ENCODE peak calls at places on chromosomes 4 and X, in six cellular contexts. K is PC-3, C is IMR-90, Q is left lung, M is lung, D is pancreas. Z is an unnamed sample.
A peak's percentile ranks its signal among the peaks of the same experiment; 100 is the strongest.

GRCh38 chr4:117577686-117578085 is 456.6 kb upstream of the NDST3 start:
- DNase-seq in K (peak; percentile 19), C (no peak), Q (no peak), M (no peak), D (no peak), Z (no peak)

GRCh38 chr4:73599182-73599581 is 21.1 kb downstream of the RASSF6 start:
- DNase-seq in K (peak; percentile 51), C (peak; percentile 73), Q (no peak), M (no peak), D (peak; percentile 55), Z (no peak)

GRCh38 chr4:172707622-172708021 is 461.0 kb upstream of the GALNT7 start:
- DNase-seq in K (no peak), C (no peak), Q (no peak), M (no peak), D (no peak), Z (no peak)

GRCh38 chr4:83054928-83055327 is 19.9 kb downstream of the COPS4 start:
- DNase-seq in K (peak; percentile 44), C (peak; percentile 15), Q (no peak), M (no peak), D (no peak), Z (no peak)

GRCh38 chrX:7170903-7171302 is 22.9 kb upstream of the PUDP start:
- DNase-seq in K (peak; percentile 43), C (no peak), Q (no peak), M (peak; percentile 29), D (peak; percentile 18), Z (no peak)

GRCh38 chr4:87081826-87082225 is 138.6 kb downstream of the KLHL8 start:
- DNase-seq in K (no peak), C (no peak), Q (no peak), M (no peak), D (no peak), Z (no peak)

GRCh38 chrX:18401848-18402213 is 23.6 kb upstream of the CDKL5 start:
- DNase-seq in K (no peak), C (no peak), Q (no peak), M (no peak), D (no peak), Z (no peak)

GRCh38 chr4:135694066-135694465 is 1492.5 kb upstream of the PABPC4L start:
- DNase-seq in K (no peak), C (no peak), Q (no peak), M (no peak), D (no peak), Z (no peak)

GRCh38 chr4:5619913-5620625 is 88.3 kb downstream of the EVC2 start:
- DNase-seq in K (no peak), C (no peak), Q (no peak), M (no peak), D (no peak), Z (no peak)

GRCh38 chr4:122170775-122171174 is 18.6 kb downstream of the BLTP1 start:
- DNase-seq in K (no peak), C (no peak), Q (no peak), M (no peak), D (no peak), Z (no peak)

GRCh38 chrX:23952984-23953907 is 45.4 kb downstream of the CXorf58 start:
- DNase-seq in K (no peak), C (no peak), Q (no peak), M (no peak), D (no peak), Z (no peak)

GRCh38 chr4:9943761-9944160 is 77.5 kb downstream of the SLC2A9 start:
- DNase-seq in K (no peak), C (no peak), Q (no peak), M (no peak), D (no peak), Z (no peak)

GRCh38 chr4:83371936-83372335 is 37.3 kb upstream of the HPSE start:
- DNase-seq in K (no peak), C (no peak), Q (no peak), M (no peak), D (no peak), Z (no peak)

GRCh38 chr4:24158031-24158430 is 268.2 kb upstream of the PPARGC1A start:
- DNase-seq in K (no peak), C (no peak), Q (no peak), M (no peak), D (no peak), Z (no peak)

GRCh38 chr4:3703343-3703676 is 62.9 kb upstream of the ADRA2C start:
- DNase-seq in K (no peak), C (no peak), Q (peak; percentile 10), M (no peak), D (no peak), Z (no peak)

GRCh38 chrX:101617211-101618191 is at the start of gene ARMCX6:
- DNase-seq in K (peak; percentile 58), C (peak; percentile 77), Q (peak; percentile 86), M (peak; percentile 70), D (peak; percentile 66), Z (peak; percentile 44)

GRCh38 chrX:45803383-45803921 is 602.8 kb upstream of the DIPK2B start:
- DNase-seq in K (peak; percentile 95), C (peak; percentile 94), Q (no peak), M (no peak), D (no peak), Z (no peak)

GRCh38 chr4:71566856-71567255 is 217.0 kb downstream of the GC start:
- DNase-seq in K (no peak), C (no peak), Q (no peak), M (no peak), D (no peak), Z (no peak)

GRCh38 chr4:177855543-177856197 is 413.4 kb upstream of the AGA start:
- DNase-seq in K (no peak), C (no peak), Q (no peak), M (no peak), D (no peak), Z (no peak)

GRCh38 chr4:110071466-110071865 is 126.9 kb downstream of the ELOVL6 start:
- DNase-seq in K (no peak), C (no peak), Q (no peak), M (peak; percentile 51), D (no peak), Z (no peak)

GRCh38 chr4:71216316-71216959 is 122.4 kb upstream of the SLC4A4 start:
- DNase-seq in K (no peak), C (no peak), Q (no peak), M (no peak), D (no peak), Z (no peak)

GRCh38 chrX:46796574-46797191 is 37.8 kb upstream of the SLC9A7 start:
- DNase-seq in K (peak; percentile 86), C (peak; percentile 64), Q (peak; percentile 64), M (peak; percentile 69), D (peak; percentile 79), Z (peak; percentile 62)

GRCh38 chrX:45202171-45202570 is 1.5 kb upstream of the DIPK2B start:
- DNase-seq in K (peak; percentile 68), C (no peak), Q (no peak), M (no peak), D (no peak), Z (no peak)

GRCh38 chr4:23904639-23905061 is 14.8 kb upstream of the PPARGC1A start:
- DNase-seq in K (no peak), C (no peak), Q (no peak), M (no peak), D (no peak), Z (no peak)

GRCh38 chrX:110915120-110915519 is 119.5 kb upstream of the CHRDL1 start:
- DNase-seq in K (no peak), C (peak; percentile 69), Q (no peak), M (no peak), D (no peak), Z (no peak)

GRCh38 chrX:93673869-93674271 is at the start of gene FAM133A:
- DNase-seq in K (peak; percentile 30), C (peak; percentile 4), Q (no peak), M (no peak), D (no peak), Z (no peak)

GRCh38 chrX:38138900-38139299 is 81.8 kb downstream of the SRPX start:
- DNase-seq in K (no peak), C (no peak), Q (no peak), M (no peak), D (no peak), Z (no peak)

GRCh38 chr4:147837435-147837834 is 105.5 kb downstream of the ARHGAP10 start:
- DNase-seq in K (peak; percentile 40), C (no peak), Q (no peak), M (no peak), D (no peak), Z (no peak)
- TF ChIP-seq CTCF in K (peak; percentile 14), C (no peak), Q (no peak), M (no peak), D (no peak), Z (peak; percentile 26)

DNA sequence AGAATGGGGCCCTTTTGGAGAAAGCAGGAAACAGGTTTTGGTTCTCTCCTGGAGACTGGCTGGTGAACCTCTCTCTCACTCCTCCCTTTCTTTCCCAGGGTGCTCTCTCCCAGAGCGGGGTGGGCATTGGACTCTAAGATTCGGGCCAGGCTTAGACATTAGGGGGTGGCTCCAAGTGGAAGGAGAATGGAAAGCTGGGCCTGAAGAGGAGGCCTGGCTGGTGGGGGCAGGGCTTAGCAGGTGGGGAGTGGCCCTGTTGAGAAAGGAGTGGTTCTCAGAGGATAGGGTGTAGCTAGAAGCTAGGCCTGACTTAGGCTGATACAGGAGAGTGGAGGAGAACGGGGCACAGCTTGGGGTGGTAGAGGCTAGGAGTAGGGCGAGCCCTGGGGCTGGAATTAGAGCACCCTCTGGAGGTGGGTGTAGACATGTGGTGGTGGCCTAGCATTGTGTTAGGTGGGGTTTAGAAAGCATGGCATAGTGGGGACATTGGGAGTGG is 5.7 kb downstream of the PLP2 start:
- DNase-seq in K (no peak), C (no peak), Q (no peak), M (no peak), D (peak; percentile 12), Z (no peak)
- TF ChIP-seq CTCF in K (peak; percentile 20), C (no peak), Q (no peak), M (no peak), D (no peak), Z (no peak)

GRCh38 chr4:75950416-75950815 is 9.6 kb upstream of the NAAA start:
- DNase-seq in K (no peak), C (peak; percentile 41), Q (no peak), M (no peak), D (no peak), Z (no peak)
- TF ChIP-seq CTCF in K (no peak), C (no peak), Q (no peak), M (no peak), D (no peak), Z (no peak)

GRCh38 chr4:174869334-174869733 is 40.3 kb upstream of the GLRA3 start:
- DNase-seq in K (peak; percentile 82), C (no peak), Q (no peak), M (no peak), D (no peak), Z (no peak)

GRCh38 chr4:174870311-174870710 is 41.3 kb upstream of the GLRA3 start:
- DNase-seq in K (no peak), C (no peak), Q (no peak), M (no peak), D (no peak), Z (no peak)

GRCh38 chr4:174871407-174871806 is 42.4 kb upstream of the GLRA3 start:
- DNase-seq in K (no peak), C (no peak), Q (no peak), M (no peak), D (no peak), Z (no peak)

GRCh38 chr4:174874898-174875297 is 43.3 kb upstream of the ADAM29 start:
- DNase-seq in K (no peak), C (no peak), Q (no peak), M (no peak), D (no peak), Z (no peak)

DNA sequence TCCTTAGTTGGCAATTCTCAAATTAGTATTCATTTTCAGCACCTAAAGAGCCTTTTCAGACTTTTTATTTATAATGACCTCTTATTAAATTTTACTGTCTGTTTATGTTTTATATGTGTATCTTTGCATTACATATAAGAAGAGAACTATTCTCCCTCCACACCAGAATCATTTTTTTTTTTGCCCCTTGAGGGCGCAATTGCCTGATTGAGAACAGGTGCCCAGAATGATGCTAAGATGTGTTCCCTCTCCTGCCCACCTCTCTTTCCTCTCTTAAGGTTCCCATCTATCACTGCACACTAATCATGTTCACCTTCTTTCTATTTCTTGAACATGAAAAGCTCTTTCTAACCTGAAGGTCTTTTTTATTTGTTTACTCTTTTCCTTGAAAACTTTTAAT is 44.2 kb upstream of the ADAM29 start:
- DNase-seq in K (peak; percentile 63), C (no peak), Q (no peak), M (no peak), D (no peak), Z (no peak)
- TF ChIP-seq CTCF in K (peak; percentile 56), C (no peak), Q (no peak), M (no peak), D (no peak), Z (peak; percentile 40)